ENCODE peak calls at places on chromosomes 2 and 18, in seven cellular contexts. Z is fibroblast of pulmonary artery, E is endothelial cell, T is retinal pigment epithelial cell, P is gastrocnemius medialis, H is BE2C, J is psoas muscle. A is an unnamed sample.

GRCh38 chr2:154713605-154714004 is 15.1 kb downstream of the KCNJ3 start:
- DNase-seq in E (no peak), Z (no peak), H (no peak), J (no peak), P (no peak), T (no peak), A (no peak)

GRCh38 chr2:65442420-65443020 is 10.1 kb upstream of the SPRED2 start:
- DNase-seq in J (no peak), Z (no peak), H (no peak), E (no peak), P (no peak), T (no peak), A (no peak)

GRCh38 chr2:157055660-157056199 is 201.8 kb upstream of the GALNT5 start:
- DNase-seq in Z (peak; percentile 79), J (no peak), E (no peak), P (no peak), H (no peak), T (no peak), A (no peak)

GRCh38 chr2:62426005-62426912 is 79.7 kb downstream of the TMEM17 start:
- DNase-seq in P (peak; percentile 16), E (no peak), Z (no peak), T (no peak), J (peak; percentile 25), H (no peak), A (no peak)

GRCh38 chr2:89833780-89834117 is 1142.3 kb downstream of the RPIA start:
- DNase-seq in H (no peak), E (no peak), P (no peak), T (no peak), J (no peak), Z (peak; percentile 29), A (no peak)

GRCh38 chr2:45273412-45274189 is 264.3 kb upstream of the SIX2 start:
- DNase-seq in Z (no peak), J (no peak), P (no peak), H (no peak), T (no peak), E (no peak), A (no peak)

GRCh38 chr2:116487336-116487735 is 1327.2 kb upstream of the DDX18 start:
- DNase-seq in E (no peak), P (no peak), J (no peak), H (no peak), T (no peak), Z (no peak), A (no peak)

GRCh38 chr2:214310319-214310718 is 100.5 kb upstream of the VWC2L start:
- DNase-seq in T (no peak), J (no peak), Z (no peak), E (no peak), H (peak; percentile 15), P (no peak), A (no peak)

GRCh38 chr18:44803019-44803650 is 122.4 kb downstream of the SETBP1 start:
- DNase-seq in Z (peak; percentile 59), H (no peak), T (no peak), J (peak; percentile 62), P (peak; percentile 91), E (no peak), A (no peak)

GRCh38 chr2:120771556-120772208 is 36.0 kb downstream of the GLI2 start:
- DNase-seq in T (peak; percentile 52), P (peak; percentile 31), H (peak; percentile 50), E (no peak), J (peak; percentile 76), Z (peak; percentile 83), A (no peak)

GRCh38 chr2:83365476-83365875 is 1093.6 kb downstream of the SUCLG1 start:
- DNase-seq in P (no peak), H (no peak), Z (no peak), T (no peak), J (no peak), E (no peak), A (no peak)

GRCh38 chr2:196849895-196850294 is 40.7 kb upstream of the C2orf66 start:
- DNase-seq in E (no peak), H (no peak), P (no peak), Z (peak; percentile 64), J (no peak), T (peak; percentile 14), A (no peak)

GRCh38 chr2:186456941-186457340 is 29.1 kb upstream of the ZC3H15 start:
- DNase-seq in E (no peak), T (peak; percentile 61), H (no peak), J (no peak), P (no peak), Z (peak; percentile 50), A (no peak)

GRCh38 chr2:18940184-18940583 is 350.8 kb upstream of the NT5C1B start:
- DNase-seq in T (no peak), E (no peak), H (no peak), Z (no peak), J (no peak), P (no peak), A (no peak)

GRCh38 chr2:54773233-54773632 is 49.8 kb downstream of the EML6 start:
- DNase-seq in Z (no peak), J (no peak), E (no peak), T (no peak), P (no peak), H (peak; percentile 59), A (no peak)

GRCh38 chr2:54772531-54772930 is 49.1 kb downstream of the EML6 start:
- DNase-seq in E (no peak), Z (peak; percentile 6), J (no peak), T (no peak), P (no peak), H (peak; percentile 34), A (no peak)

GRCh38 chr2:54772110-54772509 is 48.6 kb downstream of the EML6 start:
- DNase-seq in T (peak; percentile 41), J (no peak), Z (peak; percentile 61), E (no peak), H (no peak), P (no peak), A (no peak)

GRCh38 chr2:54775710-54776109 is 52.2 kb downstream of the EML6 start:
- DNase-seq in H (no peak), P (no peak), Z (peak; percentile 11), E (no peak), J (no peak), T (no peak), A (no peak)

DNA sequence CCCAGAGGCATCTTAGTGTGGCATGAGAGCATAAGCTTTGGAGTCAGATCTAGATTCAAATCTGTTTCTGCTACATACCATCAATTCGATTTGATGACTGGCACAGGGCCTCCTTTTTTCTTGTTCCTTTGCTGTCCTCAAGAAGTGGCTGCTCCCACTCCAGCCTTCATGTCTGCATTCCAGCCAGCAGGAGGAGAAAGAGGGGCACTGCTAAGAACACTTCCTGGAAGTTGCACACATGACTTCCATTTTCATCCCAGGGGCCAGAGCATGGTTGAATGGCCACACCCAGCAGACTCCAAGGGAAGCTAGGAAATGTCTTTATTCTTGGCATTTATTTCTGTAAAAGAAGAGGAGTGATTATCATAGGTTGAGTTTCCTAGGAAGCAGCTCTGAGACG is 50.4 kb downstream of the EML6 start:
- DNase-seq in Z (peak; percentile 17), T (no peak), E (no peak), P (no peak), J (no peak), H (peak; percentile 29), A (no peak)
- TF ChIP-seq CTCF in Z (peak; percentile 26), T (peak; percentile 25), E (peak; percentile 26), P (no peak), J (no peak), H (peak; percentile 51), A (no peak)

GRCh38 chr2:179853108-179853507 is 8.3 kb downstream of the ZNF385B start:
- DNase-seq in H (no peak), E (no peak), J (no peak), P (no peak), Z (no peak), T (no peak), A (no peak)

GRCh38 chr2:179854891-179855290 is 6.5 kb downstream of the ZNF385B start:
- DNase-seq in Z (no peak), P (no peak), T (no peak), H (no peak), J (no peak), E (no peak), A (no peak)

GRCh38 chr2:179855673-179856072 is 5.7 kb downstream of the ZNF385B start:
- DNase-seq in Z (no peak), H (no peak), E (no peak), J (no peak), T (no peak), P (no peak), A (no peak)

GRCh38 chr2:179849719-179850118 is 11.7 kb downstream of the ZNF385B start:
- DNase-seq in J (no peak), P (no peak), H (no peak), Z (no peak), E (no peak), T (no peak), A (no peak)

DNA sequence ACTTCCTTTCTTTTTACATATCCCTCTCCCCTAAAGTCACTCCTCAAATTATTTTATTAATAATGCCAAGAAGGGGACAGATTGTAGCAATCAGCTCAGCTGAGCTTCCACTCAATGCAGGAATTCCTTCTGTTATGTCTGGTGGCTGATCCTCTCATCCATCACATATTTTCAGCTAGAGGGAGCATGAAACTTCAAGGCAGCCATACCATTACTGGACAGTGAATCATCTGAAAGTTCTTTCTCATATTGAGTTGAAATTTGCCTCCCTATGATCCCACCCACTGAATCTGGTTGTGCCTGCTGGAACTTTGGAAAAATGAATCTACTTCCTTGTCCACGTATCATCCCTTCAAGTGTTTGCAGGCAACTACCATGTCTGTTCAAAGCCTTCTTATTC is 11.2 kb downstream of the ZNF385B start:
- DNase-seq in J (no peak), P (no peak), Z (peak; percentile 39), E (no peak), H (no peak), T (no peak), A (no peak)
- TF ChIP-seq CTCF in J (no peak), P (no peak), Z (peak; percentile 32), E (no peak), H (no peak), T (peak; percentile 46), A (no peak)

DNA sequence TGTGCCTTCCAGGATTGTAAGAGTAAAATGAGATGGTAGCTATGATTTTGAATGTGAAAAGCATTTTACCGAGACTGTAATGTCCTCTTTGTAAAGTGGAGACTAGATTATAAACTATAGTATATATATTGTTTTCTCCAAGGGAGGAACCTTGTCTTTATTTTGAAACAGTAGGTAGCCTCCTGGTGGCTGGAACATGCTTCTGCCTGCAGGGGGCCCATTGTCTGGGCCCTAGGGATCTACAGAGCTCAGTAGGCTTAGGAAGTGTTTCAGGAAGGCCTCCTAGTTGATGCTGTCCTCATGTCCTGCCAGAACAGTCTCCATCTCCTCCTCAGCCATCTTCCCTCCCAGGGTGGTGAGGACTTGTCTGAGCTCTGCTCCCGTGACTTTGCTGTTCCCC is 3.0 kb downstream of the PIKFYVE start:
- DNase-seq in H (no peak), J (no peak), E (no peak), Z (no peak), P (no peak), T (no peak), A (no peak)
- TF ChIP-seq CTCF in H (peak; percentile 23), J (no peak), E (no peak), Z (no peak), P (no peak), T (peak; percentile 17), A (no peak)

DNA sequence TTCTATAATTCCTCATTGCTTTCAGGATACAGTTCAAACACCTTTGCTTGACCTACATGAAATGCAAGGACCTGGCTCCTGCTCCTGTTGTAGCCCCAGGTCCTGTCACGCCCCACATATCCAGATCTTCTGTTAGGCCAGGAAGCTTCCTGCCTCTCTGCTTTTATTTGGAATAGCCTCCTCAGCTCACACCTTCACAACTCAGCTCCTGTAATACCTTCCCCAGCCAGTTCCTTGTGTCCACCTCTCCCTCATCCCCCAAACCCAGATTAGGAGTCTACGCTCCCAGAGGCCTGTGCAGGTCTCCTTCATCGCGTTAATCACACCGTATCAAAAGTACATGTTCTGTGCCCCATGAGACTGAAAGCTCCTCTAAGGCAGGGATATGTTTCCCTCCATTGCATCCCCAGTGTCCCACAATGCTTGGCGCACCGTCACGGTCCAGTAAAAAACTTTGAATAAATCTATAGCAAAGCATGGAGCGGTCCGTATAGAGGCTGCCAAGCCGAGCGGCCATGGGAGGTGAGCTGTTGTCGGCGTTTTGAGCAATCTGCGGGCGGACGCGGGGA is 371 bp downstream of the MDH1B start:
- DNase-seq in T (no peak), P (no peak), H (no peak), E (no peak), J (no peak), Z (no peak), A (no peak)
- TF ChIP-seq CTCF in T (no peak), P (no peak), H (no peak), E (no peak), J (no peak), Z (no peak), A (no peak)

A was measured in natural killer cell.